ENCODE peak calls at places on chromosomes 16 and 17, in eight cellular contexts. P, Q, Y, L, K, B, J and N are unnamed samples.
A peak's percentile ranks its signal among the peaks of the same experiment; 100 is the strongest.

GRCh38 chr16:64621616-64622015 is 500.2 kb downstream of the CDH11 start:
- DNase-seq in Y (no peak), Q (no peak), B (no peak), P (no peak), J (no peak), K (no peak), L (no peak), N (no peak)

GRCh38 chr16:21563676-21564075 is 35.7 kb upstream of the METTL9 start:
- DNase-seq in J (no peak), P (no peak), K (no peak), B (no peak), Y (no peak), L (no peak), Q (no peak), N (no peak)

GRCh38 chr17:79555543-79555942 is 55.3 kb downstream of the RBFOX3 start:
- DNase-seq in J (no peak), P (no peak), B (no peak), K (no peak), Y (no peak), Q (no peak), L (no peak), N (no peak)

GRCh38 chr16:55081622-55082593 is 151.2 kb downstream of the IRX5 start:
- DNase-seq in K (no peak), J (no peak), L (no peak), P (no peak), Y (no peak), B (no peak), Q (no peak), N (no peak)

GRCh38 chr16:72475688-72476087 is 303.7 kb upstream of the PMFBP1 start:
- DNase-seq in P (no peak), B (no peak), J (no peak), Q (no peak), L (no peak), K (no peak), Y (no peak), N (no peak)

GRCh38 chr17:45038771-45039634 is 12.4 kb downstream of the DCAKD start:
- DNase-seq in Q (no peak), L (no peak), J (no peak), B (no peak), P (no peak), Y (no peak), K (no peak), N (peak; percentile 58)

GRCh38 chr17:82327757-82328140 is 5.8 kb downstream of the SECTM1 start:
- DNase-seq in K (no peak), Q (no peak), P (no peak), J (no peak), B (no peak), L (no peak), Y (no peak), N (no peak)

GRCh38 chr16:11224096-11224893 is 31.7 kb downstream of the SOCS1 start:
- DNase-seq in Y (peak; percentile 78), K (peak; percentile 46), J (peak; percentile 81), Q (no peak), L (no peak), B (no peak), P (no peak), N (peak; percentile 81)

GRCh38 chr17:77644981-77645380 is 313.5 kb upstream of the TNRC6C start:
- DNase-seq in Q (no peak), K (peak; percentile 52), Y (no peak), B (no peak), P (no peak), J (no peak), L (no peak), N (no peak)

GRCh38 chr16:4051591-4051990 is 64.7 kb downstream of the ADCY9 start:
- DNase-seq in Y (no peak), L (no peak), K (no peak), P (no peak), Q (no peak), B (no peak), J (no peak), N (no peak)

GRCh38 chr16:78957328-78958100 is 643.0 kb downstream of the MAF start:
- DNase-seq in Q (no peak), J (no peak), B (peak; percentile 7), P (no peak), L (no peak), K (peak; percentile 65), Y (no peak), N (no peak)

GRCh38 chr17:54353789-54354525 is 531.2 kb downstream of the KIF2B start:
- DNase-seq in Q (no peak), P (no peak), J (no peak), B (no peak), L (no peak), Y (no peak), K (no peak), N (no peak)

GRCh38 chr17:44795421-44795820 is 34.7 kb downstream of the GJC1 start:
- DNase-seq in B (no peak), P (no peak), J (no peak), L (no peak), Y (peak; percentile 33), Q (no peak), K (no peak), N (no peak)

GRCh38 chr16:49276646-49277385 is 4.8 kb downstream of the CBLN1 start:
- DNase-seq in Q (no peak), K (no peak), L (no peak), B (no peak), Y (no peak), P (no peak), J (no peak), N (peak; percentile 74)

GRCh38 chr16:53358884-53359283 is 75.4 kb upstream of the RBL2 start:
- DNase-seq in K (no peak), Y (no peak), J (no peak), Q (no peak), L (no peak), B (no peak), P (no peak), N (no peak)

GRCh38 chr16:65123846-65124513 is 2.1 kb upstream of the CDH11 start:
- DNase-seq in P (no peak), B (no peak), Q (no peak), J (no peak), K (no peak), L (peak; percentile 26), Y (no peak), N (no peak)

GRCh38 chr17:13931752-13932477 is 137.4 kb upstream of the COX10 start:
- DNase-seq in P (no peak), J (no peak), Q (no peak), K (no peak), Y (no peak), L (no peak), B (peak; percentile 45), N (no peak)

GRCh38 chr16:11389083-11389482 is 43.8 kb downstream of the RMI2 start:
- DNase-seq in L (no peak), P (no peak), J (no peak), K (no peak), Y (no peak), B (no peak), Q (no peak), N (no peak)